ENCODE peak calls at places on chromosomes 12 and 14, in eight cellular contexts. Q is ovary, K is PC-3, J is lower leg skin, R is cardiac muscle cell, G is AG10803, X is GM12864, C is spleen. I is an unnamed sample.

GRCh38 chr12:51171884-51172514 is 936 bp downstream of the TFCP2 start:
- DNase-seq in G (peak), C (no peak), K (peak), Q (no peak), R (peak), J (no peak), X (no peak), I (no peak)

GRCh38 chr14:52220924-52221802 is 46.3 kb upstream of the PTGDR start:
- DNase-seq in Q (no peak), R (no peak), K (no peak), J (no peak), C (no peak), G (no peak), X (no peak), I (peak)

GRCh38 chr12:6551063-6551461 is 4.8 kb downstream of the IFFO1 start:
- DNase-seq in J (peak), G (peak), C (peak), R (no peak), Q (no peak), K (no peak), X (no peak), I (no peak)

GRCh38 chr12:110811972-110812371 is 34.8 kb upstream of the CCDC63 start:
- DNase-seq in R (no peak), K (no peak), G (no peak), Q (no peak), C (no peak), X (no peak), J (no peak), I (no peak)

GRCh38 chr12:128190614-128191013 is 76.4 kb upstream of the TMEM132C start:
- DNase-seq in J (no peak), R (no peak), X (no peak), C (no peak), K (peak), G (no peak), Q (no peak), I (no peak)

GRCh38 chr14:103846569-103847438 is 571 bp downstream of the PPP1R13B start:
- DNase-seq in X (no peak), J (peak), C (peak), K (peak), G (no peak), Q (peak), R (peak), I (peak)

GRCh38 chr12:101792046-101792931 is 38.5 kb downstream of the GNPTAB start:
- DNase-seq in J (no peak), K (peak), R (no peak), C (no peak), Q (no peak), X (no peak), G (no peak), I (no peak)

GRCh38 chr12:57435288-57435687 is 704 bp downstream of the INHBC start:
- DNase-seq in X (no peak), K (no peak), G (no peak), R (peak), C (no peak), Q (no peak), J (no peak), I (no peak)

GRCh38 chr12:47712171-47712570 is 6.3 kb upstream of the RPAP3 start:
- DNase-seq in X (no peak), Q (no peak), R (no peak), G (no peak), C (no peak), K (no peak), J (no peak), I (no peak)

GRCh38 chr12:102757154-102757873 is 159.7 kb downstream of the PAH start:
- DNase-seq in R (peak), J (no peak), Q (peak), K (no peak), C (no peak), G (peak), X (no peak), I (no peak)

GRCh38 chr12:11729008-11729407 is 79.5 kb downstream of the ETV6 start:
- DNase-seq in J (no peak), X (peak), K (peak), G (no peak), Q (no peak), R (no peak), C (no peak), I (no peak)

GRCh38 chr12:19435831-19436497 is 3.3 kb upstream of the AEBP2 start:
- DNase-seq in G (no peak), J (peak), K (no peak), X (no peak), C (no peak), R (no peak), Q (no peak), I (no peak)

GRCh38 chr14:90539496-90539775 is 142.6 kb downstream of the CALM1 start:
- DNase-seq in K (no peak), R (no peak), X (no peak), G (no peak), Q (no peak), J (no peak), C (no peak), I (no peak)

GRCh38 chr12:119613319-119613936 is 19.9 kb downstream of the TMEM233 start:
- DNase-seq in R (no peak), X (no peak), C (no peak), K (peak), J (no peak), Q (no peak), G (no peak), I (no peak)

GRCh38 chr12:130583317-130583716 is 132.8 kb downstream of the RIMBP2 start:
- DNase-seq in Q (no peak), X (no peak), J (no peak), K (no peak), R (no peak), C (no peak), G (no peak), I (no peak)

GRCh38 chr12:103928736-103929050 is 1.5 kb upstream of the HSP90B1 start:
- DNase-seq in J (no peak), R (no peak), Q (peak), C (peak), G (no peak), K (no peak), X (peak), I (peak)

DNA sequence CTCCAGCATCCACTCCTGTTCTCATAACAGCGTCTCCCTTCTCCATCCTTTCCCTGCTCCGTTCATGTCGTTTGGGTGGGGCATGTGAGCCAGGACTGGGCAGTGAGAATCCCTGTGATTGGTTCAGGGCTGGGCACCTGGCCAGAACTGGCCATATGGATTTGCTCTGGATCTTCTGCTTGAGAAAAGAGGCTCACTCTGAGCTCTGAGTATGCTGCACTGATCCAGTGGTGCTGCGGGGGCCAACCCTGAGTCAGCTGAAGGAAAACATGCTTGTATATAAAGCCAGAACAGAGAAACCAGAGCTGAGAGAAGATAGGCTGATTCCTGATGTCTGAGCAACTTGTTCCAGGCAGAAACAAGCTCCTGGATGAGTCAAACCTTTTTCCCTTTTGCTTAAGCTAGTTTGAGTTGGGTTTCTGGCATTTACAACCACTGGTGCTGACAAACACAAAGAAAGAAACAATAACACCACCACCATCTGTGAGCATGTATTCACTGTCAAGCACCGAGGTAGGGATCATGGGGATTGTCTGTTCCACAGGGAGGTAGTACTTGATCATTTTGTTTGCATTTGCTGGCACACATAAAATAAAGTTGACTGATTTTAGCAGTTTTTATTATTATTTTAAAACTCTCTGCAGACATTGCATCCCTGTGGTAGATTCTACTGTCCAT is 14.0 kb upstream of the HPD start:
- DNase-seq in G (peak), C (no peak), J (no peak), X (no peak), Q (peak), K (peak), R (peak), I (no peak)
- H3K4me3 ChIP-seq in G (no peak), C (no peak), J (no peak), X (no peak), Q (no peak), K (no peak), R (no peak), I (no peak)

GRCh38 chr12:112904571-112904970 is 2.2 kb upstream of the OAS1 start:
- DNase-seq in K (peak), R (peak), G (peak), J (no peak), C (no peak), Q (no peak), X (no peak), I (no peak)

GRCh38 chr12:112905451-112906089 is 1.2 kb upstream of the OAS1 start:
- DNase-seq in K (peak), J (no peak), C (no peak), G (no peak), R (no peak), X (no peak), Q (no peak), I (no peak)

GRCh38 chr12:112898380-112898779 is 8.4 kb upstream of the OAS1 start:
- DNase-seq in Q (no peak), K (no peak), J (no peak), X (no peak), R (no peak), C (no peak), G (no peak), I (no peak)

GRCh38 chr12:112901271-112901670 is 5.5 kb upstream of the OAS1 start:
- DNase-seq in G (no peak), Q (no peak), C (no peak), R (no peak), K (peak), J (no peak), X (no peak), I (no peak)

DNA sequence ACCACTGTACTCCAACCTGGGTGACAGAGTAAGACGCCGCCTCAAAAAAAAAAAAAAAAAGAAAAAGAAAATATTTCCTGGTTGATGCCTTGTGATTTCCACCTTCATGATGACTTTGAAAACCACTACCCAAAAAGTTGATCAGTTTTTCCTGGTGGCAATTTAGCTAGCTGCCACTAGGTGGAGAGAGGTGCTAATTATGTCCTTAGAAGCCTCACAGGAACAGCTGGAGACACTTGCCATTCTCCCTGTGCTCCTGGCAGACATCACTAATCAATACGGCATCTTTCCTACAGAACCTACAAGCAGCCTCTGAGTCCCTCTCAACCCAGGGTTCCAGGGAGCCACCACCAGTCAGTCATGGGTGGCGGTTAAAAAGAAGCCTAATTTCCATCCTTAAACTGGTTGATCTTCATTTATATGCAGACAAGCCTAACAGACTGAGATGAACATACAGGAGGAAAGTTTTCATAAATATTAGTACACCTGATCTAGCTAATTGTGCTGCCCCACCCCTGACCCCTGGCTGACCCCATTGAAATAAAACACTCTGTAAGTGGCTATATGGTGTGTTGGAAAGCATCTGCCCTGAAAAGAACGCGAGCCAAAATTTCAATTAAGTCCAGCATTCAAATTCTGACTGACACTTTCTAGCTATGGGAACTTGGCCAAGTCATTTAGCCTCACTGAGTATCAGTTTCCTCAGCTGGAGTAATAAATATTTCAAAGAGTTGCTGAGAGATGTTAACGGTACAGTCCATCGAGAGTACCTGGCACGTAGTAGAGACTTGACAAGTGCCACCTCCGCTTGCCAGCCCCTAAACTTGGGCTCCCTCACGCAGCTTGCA is 6.2 kb upstream of the OAS1 start:
- DNase-seq in C (no peak), R (peak), X (peak), J (no peak), K (peak), Q (no peak), G (peak), I (peak)
- H3K4me3 ChIP-seq in C (no peak), R (no peak), X (no peak), J (no peak), K (no peak), Q (no peak), G (no peak), I (no peak)

GRCh38 chr12:31361730-31362114 is 35.8 kb upstream of the SINHCAF start:
- DNase-seq in R (no peak), X (no peak), J (no peak), G (no peak), K (no peak), C (no peak), Q (no peak), I (no peak)
- H3K4me3 ChIP-seq in R (no peak), X (no peak), J (no peak), G (no peak), K (no peak), C (no peak), Q (no peak), I (no peak)

GRCh38 chr12:5433081-5433839 is 1.4 kb downstream of the NTF3 start:
- DNase-seq in J (peak), K (no peak), C (no peak), X (no peak), R (no peak), Q (peak), G (peak), I (no peak)

GRCh38 chr12:5432011-5432400 is at the start of gene NTF3:
- DNase-seq in G (peak), Q (peak), X (no peak), K (no peak), J (peak), R (peak), C (no peak), I (no peak)

GRCh38 chr12:5429741-5430557 is 2.0 kb upstream of the NTF3 start:
- DNase-seq in K (no peak), J (peak), Q (no peak), C (no peak), R (no peak), G (no peak), X (no peak), I (no peak)

GRCh38 chr12:5430639-5431603 is 987 bp upstream of the NTF3 start:
- DNase-seq in G (no peak), Q (peak), K (no peak), X (no peak), C (no peak), J (peak), R (no peak), I (no peak)

GRCh38 chr12:5428332-5429221 is 3.3 kb upstream of the NTF3 start:
- DNase-seq in K (peak), J (peak), C (no peak), G (peak), X (no peak), R (peak), Q (no peak), I (no peak)
- H3K4me3 ChIP-seq in K (no peak), J (no peak), C (no peak), G (peak), X (no peak), R (peak), Q (no peak), I (no peak)

GRCh38 chr14:75714993-75715392 is 53.9 kb downstream of the TTLL5 start:
- DNase-seq in K (no peak), R (no peak), C (no peak), Q (no peak), G (no peak), X (no peak), J (no peak), I (no peak)

GRCh38 chr14:75709207-75709812 is 48.3 kb downstream of the TTLL5 start:
- DNase-seq in G (peak), K (peak), R (peak), C (no peak), X (peak), J (peak), Q (peak), I (peak)

GRCh38 chr14:75711134-75711795 is 50.2 kb downstream of the TTLL5 start:
- DNase-seq in R (peak), Q (peak), C (no peak), J (no peak), G (peak), K (peak), X (no peak), I (no peak)

GRCh38 chr14:75715926-75716780 is 55.1 kb downstream of the TTLL5 start:
- DNase-seq in C (no peak), X (no peak), K (peak), J (no peak), R (no peak), G (peak), Q (no peak), I (no peak)

GRCh38 chr14:75711796-75712211 is 50.8 kb downstream of the TTLL5 start:
- DNase-seq in Q (peak), R (peak), G (peak), X (no peak), K (peak), C (no peak), J (peak), I (peak)
- H3K4me3 ChIP-seq in Q (no peak), R (no peak), G (no peak), X (no peak), K (peak), C (no peak), J (no peak), I (no peak)

DNA sequence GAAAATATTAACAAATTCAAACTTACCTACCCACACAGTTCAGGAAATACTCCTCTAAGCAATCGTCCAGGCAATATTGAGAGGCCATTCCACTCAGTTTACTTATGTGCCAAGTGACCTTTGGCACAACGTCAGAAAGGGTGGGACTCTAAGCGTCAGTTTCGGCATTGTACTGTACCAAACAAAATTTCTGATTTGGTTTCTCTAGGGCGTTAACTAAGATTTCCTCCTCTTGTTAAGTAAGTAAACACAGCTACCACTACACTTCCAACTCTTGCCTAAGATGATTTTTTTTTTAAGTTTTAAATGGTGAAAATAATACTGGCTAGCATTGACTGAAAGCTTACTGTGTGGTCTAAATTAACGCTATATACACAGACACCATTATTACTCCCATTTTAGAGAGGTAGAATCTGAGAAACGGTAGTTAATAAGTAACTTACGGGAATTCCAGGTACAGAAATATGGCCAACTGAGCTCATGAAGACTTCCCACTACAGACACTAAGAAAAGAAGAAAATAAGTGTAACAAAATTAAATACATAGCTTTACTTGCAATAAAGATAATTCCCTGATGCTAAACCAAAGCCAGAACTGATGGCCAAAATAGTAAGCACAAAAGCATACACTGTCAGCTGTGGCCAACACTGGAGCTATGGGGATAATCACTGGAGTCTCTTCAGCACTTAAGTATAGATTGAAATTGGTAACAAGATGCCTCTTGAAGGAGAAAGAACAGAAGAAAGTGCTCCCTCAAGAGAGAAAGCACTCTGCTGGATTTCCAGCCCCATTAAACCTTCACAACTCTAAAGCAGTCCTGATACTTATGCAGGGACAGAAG is 76.1 kb downstream of the EPS8 start:
- DNase-seq in J (no peak), R (peak), C (no peak), G (no peak), K (no peak), X (no peak), Q (peak), I (no peak)
- H3K4me3 ChIP-seq in J (no peak), R (no peak), C (no peak), G (no peak), K (no peak), X (no peak), Q (peak), I (no peak)

GRCh38 chr14:83909507-83909906 is 1620.4 kb upstream of the FLRT2 start:
- DNase-seq in J (no peak), Q (no peak), K (no peak), G (no peak), R (peak), X (no peak), C (no peak), I (no peak)
- H3K4me3 ChIP-seq in J (no peak), Q (no peak), K (no peak), G (no peak), R (no peak), X (no peak), C (no peak), I (no peak)

GRCh38 chr14:61472025-61472672 is 150.8 kb downstream of the PRKCH start:
- DNase-seq in R (peak), G (peak), J (no peak), Q (no peak), C (peak), X (no peak), K (peak), I (no peak)
- H3K4me3 ChIP-seq in R (peak), G (peak), J (no peak), Q (peak), C (peak), X (peak), K (peak), I (peak)

GRCh38 chr12:27009926-27010325 is 4.3 kb downstream of the TM7SF3 start:
- DNase-seq in G (peak), X (no peak), J (no peak), C (no peak), R (no peak), Q (no peak), K (peak), I (no peak)

GRCh38 chr12:27012982-27013255 is 1.3 kb downstream of the TM7SF3 start:
- DNase-seq in X (no peak), J (no peak), C (no peak), G (no peak), K (no peak), Q (no peak), R (no peak), I (no peak)

GRCh38 chr12:27013606-27014084 is 539 bp downstream of the TM7SF3 start:
- DNase-seq in J (peak), K (peak), X (no peak), R (peak), Q (no peak), C (no peak), G (peak), I (no peak)

GRCh38 chr12:27014085-27014858 is at the start of gene TM7SF3:
- DNase-seq in R (peak), Q (peak), X (peak), J (peak), G (peak), K (peak), C (peak), I (peak)

DNA sequence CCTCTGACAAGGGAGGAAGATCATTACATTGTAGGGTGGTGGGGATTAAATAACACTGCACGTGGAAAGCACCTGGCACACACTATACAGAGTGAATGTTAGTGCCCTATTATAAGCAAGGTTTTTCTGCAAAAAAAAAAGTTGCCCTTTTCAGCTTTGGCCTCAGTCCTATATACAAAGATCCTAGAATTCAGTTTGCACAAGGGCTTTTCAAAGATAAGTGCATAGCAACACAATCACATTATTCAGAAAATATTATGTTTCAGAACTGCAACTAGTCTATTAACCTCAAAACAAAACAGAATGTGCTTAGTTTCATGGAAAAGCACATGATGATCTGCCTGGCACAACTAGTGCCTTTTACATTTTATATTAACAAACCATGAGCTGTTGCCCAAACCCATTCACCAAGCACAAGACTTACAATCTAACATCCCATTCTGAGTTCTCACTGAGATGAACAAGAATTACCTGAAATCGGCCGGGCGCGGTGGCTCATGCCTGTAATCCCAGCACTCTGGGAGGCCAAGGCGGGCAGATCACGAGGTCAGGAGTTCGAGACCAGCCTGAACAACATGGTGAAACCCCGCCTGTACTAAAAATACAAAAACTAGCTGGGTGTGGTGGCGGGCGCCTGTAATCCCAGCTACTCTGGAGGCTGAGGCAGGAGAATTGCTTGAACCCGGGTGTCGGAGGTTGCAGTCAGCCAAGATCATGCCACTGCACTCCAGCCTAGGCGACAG is 1.8 kb downstream of the TM7SF3 start:
- DNase-seq in G (no peak), Q (no peak), K (no peak), R (no peak), J (no peak), C (no peak), X (no peak), I (no peak)
- H3K4me3 ChIP-seq in G (no peak), Q (no peak), K (no peak), R (no peak), J (no peak), C (no peak), X (peak), I (peak)

I was measured in GM06990.